ENCODE peak calls at places on chromosomes 4 and X, in seven cellular contexts. P, B, E, T, D, W and Q are unnamed samples.

GRCh38 chrX:1472975-1473374 is 20.3 kb upstream of the ASMTL start:
- DNase-seq in P (peak; percentile 3), B (no peak), E (no peak), T (no peak), D (no peak), W (no peak), Q (no peak)

GRCh38 chrX:43822015-43822414 is 60.2 kb downstream of the MAOB start:
- DNase-seq in P (no peak), B (no peak), E (no peak), T (no peak), D (no peak), W (peak; percentile 20), Q (peak; percentile 2)

GRCh38 chr4:30753316-30753715 is 33.1 kb downstream of the PCDH7 start:
- DNase-seq in P (no peak), B (no peak), E (no peak), T (no peak), D (no peak), W (no peak), Q (no peak)

GRCh38 chr4:104475652-104476051 is 19.0 kb downstream of the CXXC4 start:
- DNase-seq in P (no peak), B (no peak), E (no peak), T (no peak), D (no peak), W (no peak), Q (no peak)

GRCh38 chrX:51614353-51614752 is 4.4 kb downstream of the CENPVL3 start:
- DNase-seq in P (no peak), B (peak; percentile 0), E (no peak), T (peak; percentile 21), D (no peak), W (peak; percentile 70), Q (peak; percentile 13)

GRCh38 chr4:95625020-95625419 is 76.2 kb upstream of the UNC5C start:
- DNase-seq in P (no peak), B (no peak), E (no peak), T (no peak), D (no peak), W (no peak), Q (no peak)

GRCh38 chrX:13110427-13111324 is 66.3 kb upstream of the FAM9C start:
- DNase-seq in P (no peak), B (no peak), E (no peak), T (no peak), D (no peak), W (peak; percentile 99), Q (peak; percentile 69)

GRCh38 chr4:34108456-34108855 is 2135.9 kb downstream of the ARAP2 start:
- DNase-seq in P (no peak), B (no peak), E (no peak), T (no peak), D (no peak), W (peak; percentile 1), Q (no peak)